ENCODE peak calls at places on chromosomes 12 and 14, in four cellular contexts. O is H1, C is HepG2, D is HCT116. L is an unnamed sample.

GRCh38 chr14:100782516-100783320 is 43.2 kb upstream of the MEG3 start:
- DNase-seq in O (no peak), C (peak; percentile 39), D (no peak), L (no peak)

GRCh38 chr14:75454963-75455546 is 27.2 kb downstream of the JDP2 start:
- DNase-seq in C (peak; percentile 15), O (no peak), D (no peak), L (no peak)

GRCh38 chr12:121214855-121215745 is 5.2 kb downstream of the P2RX4 start:
- DNase-seq in C (peak; percentile 38), D (peak; percentile 75), O (no peak), L (no peak)

GRCh38 chr14:105091335-105092123 is 26.3 kb upstream of the GPR132 start:
- DNase-seq in O (no peak), D (peak; percentile 77), C (peak; percentile 71), L (no peak)

GRCh38 chr14:99794156-99794780 is 1.1 kb downstream of the EML1 start:
- DNase-seq in D (no peak), O (no peak), C (no peak), L (no peak)

GRCh38 chr14:92659765-92660561 is 88.5 kb downstream of the LGMN start:
- DNase-seq in O (no peak), C (no peak), D (no peak), L (no peak)

GRCh38 chr14:96949594-96949993 is 152.4 kb downstream of the VRK1 start:
- DNase-seq in D (no peak), C (no peak), O (no peak), L (no peak)

GRCh38 chr12:28622416-28622815 is 432.2 kb downstream of the CCDC91 start:
- DNase-seq in C (no peak), O (no peak), D (no peak), L (no peak)

GRCh38 chr12:25997401-25997973 is 39.0 kb downstream of the RASSF8 start:
- DNase-seq in O (no peak), C (no peak), D (peak; percentile 23), L (no peak)

GRCh38 chr12:52495385-52495784 is 2.3 kb upstream of the KRT6A start:
- DNase-seq in D (peak; percentile 27), C (no peak), O (no peak), L (peak; percentile 27)

GRCh38 chr14:75968461-75968860 is 13.3 kb downstream of the TGFB3 start:
- DNase-seq in O (no peak), C (no peak), D (no peak), L (no peak)

GRCh38 chr12:10697872-10698271 is 24.0 kb upstream of the STYK1 start:
- DNase-seq in C (no peak), O (no peak), D (no peak), L (no peak)

GRCh38 chr12:5715076-5715475 is 230.0 kb downstream of the ANO2 start:
- DNase-seq in D (no peak), C (peak; percentile 6), O (no peak), L (no peak)

GRCh38 chr12:28827841-28828240 is 321.2 kb upstream of the FAR2 start:
- DNase-seq in C (no peak), O (no peak), D (no peak), L (no peak)

GRCh38 chr12:57166971-57167371 is 19.6 kb upstream of the LRP1-AS start:
- DNase-seq in O (no peak), C (no peak), D (no peak), L (no peak)
- TF ChIP-seq SP1 in O (no peak), C (no peak), D (no peak), L (no peak)

GRCh38 chr12:18799561-18799960 is 61.6 kb downstream of the CAPZA3 start:
- DNase-seq in D (no peak), O (no peak), C (no peak), L (no peak)
- TF ChIP-seq SP1 in D (no peak), O (no peak), C (no peak), L (no peak)

GRCh38 chr14:69719501-69719951 is 47.4 kb upstream of the SRSF5 start:
- DNase-seq in C (no peak), D (no peak), O (no peak), L (no peak)
- TF ChIP-seq SP1 in C (no peak), D (no peak), O (no peak), L (no peak)

GRCh38 chr12:41998451-41998850 is 146.2 kb downstream of the GXYLT1 start:
- DNase-seq in O (no peak), D (no peak), C (no peak), L (no peak)

GRCh38 chr12:41992692-41993215 is 151.9 kb downstream of the GXYLT1 start:
- DNase-seq in O (no peak), D (no peak), C (no peak), L (no peak)

GRCh38 chr12:41988715-41989114 is 156.0 kb downstream of the GXYLT1 start:
- DNase-seq in D (no peak), O (no peak), C (no peak), L (no peak)

GRCh38 chr12:41992029-41992428 is 152.6 kb downstream of the GXYLT1 start:
- DNase-seq in D (no peak), C (no peak), O (no peak), L (no peak)

GRCh38 chr12:41993283-41993682 is 151.4 kb downstream of the GXYLT1 start:
- DNase-seq in D (no peak), C (no peak), O (no peak), L (no peak)
- TF ChIP-seq SP1 in D (no peak), C (no peak), O (no peak), L (no peak)

GRCh38 chr12:57514720-57515467 is 5.4 kb downstream of the DDIT3 start:
- DNase-seq in O (no peak), C (no peak), D (no peak), L (no peak)
- TF ChIP-seq SP1 in O (no peak), C (no peak), D (no peak), L (no peak)